ENCODE peak calls at places on chromosome 1, in ten cellular contexts. D is stomach, N is foreskin fibroblast, F is Calu3, T is AG04450, Z is spleen, V is GM12865, P is GM20000, S is GM13977, M is breast epithelium. I is an unnamed sample.

GRCh38 chr1:247331172-247331525 is 518 bp downstream of the ZNF496 start:
- DNase-seq in D (peak), Z (peak), N (peak), F (peak), S (peak), T (peak), M (peak), V (peak), P (peak), I (peak)

GRCh38 chr1:94739521-94740061 is 80.6 kb upstream of the SLC44A3 start:
- DNase-seq in F (no peak), T (peak), V (no peak), M (peak), Z (no peak), N (peak), P (no peak), D (no peak), S (no peak), I (peak)

GRCh38 chr1:154970631-154971340 is at the start of gene SHC1:
- DNase-seq in N (peak), F (peak), S (peak), T (peak), D (peak), P (peak), Z (peak), M (peak), V (peak), I (peak)

GRCh38 chr1:24874611-24875225 is 55.4 kb downstream of the RUNX3 start:
- DNase-seq in P (no peak), S (no peak), N (no peak), D (no peak), Z (no peak), F (peak), M (no peak), V (no peak), T (no peak), I (peak)

GRCh38 chr1:219621047-219621786 is 8.3 kb upstream of the ZC3H11B start:
- DNase-seq in D (no peak), P (no peak), V (no peak), Z (no peak), T (no peak), N (no peak), S (no peak), F (no peak), M (no peak), I (no peak)

GRCh38 chr1:11777653-11778322 is 15.8 kb downstream of the C1orf167 start:
- DNase-seq in Z (no peak), D (no peak), N (no peak), P (no peak), M (no peak), F (no peak), V (no peak), S (no peak), T (no peak), I (no peak)

GRCh38 chr1:226060976-226061792 is 1.3 kb upstream of the H3-3A start:
- DNase-seq in Z (no peak), D (no peak), N (no peak), P (no peak), S (peak), V (no peak), M (no peak), T (no peak), F (no peak), I (no peak)

GRCh38 chr1:221089273-221089672 is 210.0 kb downstream of the HLX start:
- DNase-seq in F (no peak), S (no peak), M (no peak), D (no peak), P (no peak), N (peak), T (no peak), Z (no peak), V (no peak), I (no peak)

GRCh38 chr1:162635418-162635817 is 3.2 kb downstream of the DDR2 start:
- DNase-seq in D (no peak), N (no peak), V (no peak), M (no peak), Z (no peak), S (no peak), F (no peak), T (no peak), P (no peak), I (no peak)

GRCh38 chr1:228500901-228501871 is 14.0 kb downstream of the RNF187 start:
- DNase-seq in F (peak), Z (peak), M (peak), S (peak), N (peak), T (peak), V (peak), D (peak), P (peak), I (peak)

GRCh38 chr1:228275154-228275434 is 67.2 kb downstream of the OBSCN start:
- DNase-seq in Z (no peak), P (no peak), D (no peak), T (no peak), F (no peak), M (no peak), V (no peak), S (no peak), N (no peak), I (no peak)

GRCh38 chr1:58823481-58824010 is 39.7 kb upstream of the JUN start:
- DNase-seq in Z (no peak), M (no peak), N (peak), T (peak), V (no peak), F (peak), S (no peak), D (peak), P (no peak), I (no peak)

GRCh38 chr1:228299901-228300300 is 92.1 kb downstream of the OBSCN start:
- DNase-seq in Z (peak), V (no peak), N (no peak), S (no peak), M (no peak), F (no peak), T (no peak), D (no peak), P (no peak), I (no peak)

GRCh38 chr1:205421728-205422127 is at the start of gene LEMD1:
- DNase-seq in Z (no peak), P (no peak), S (no peak), N (no peak), M (no peak), D (no peak), V (no peak), T (no peak), F (no peak), I (no peak)

GRCh38 chr1:53068314-53069084 is 6.5 kb downstream of the PODN start:
- DNase-seq in F (no peak), P (no peak), N (no peak), Z (no peak), V (no peak), D (peak), T (no peak), M (no peak), S (no peak), I (no peak)

GRCh38 chr1:45550401-45551305 is at the start of gene AKR1A1:
- DNase-seq in S (peak), M (peak), Z (peak), P (peak), T (peak), V (peak), D (peak), N (peak), F (peak), I (peak)

GRCh38 chr1:152141971-152142584 is 16.9 kb downstream of the RPTN start:
- DNase-seq in D (peak), T (no peak), M (no peak), P (peak), N (peak), F (peak), Z (no peak), S (peak), V (peak), I (no peak)

GRCh38 chr1:230752407-230752806 is 5.2 kb downstream of the CAPN9 start:
- DNase-seq in D (peak), S (no peak), M (peak), Z (peak), N (no peak), V (no peak), T (no peak), P (no peak), F (no peak), I (no peak)

GRCh38 chr1:5992814-5993552 is 758 bp upstream of the NPHP4 start:
- DNase-seq in P (no peak), T (no peak), M (no peak), Z (peak), D (no peak), V (peak), S (peak), N (no peak), F (no peak), I (peak)

GRCh38 chr1:173661271-173661670 is 8.4 kb downstream of the ANKRD45 start:
- DNase-seq in S (no peak), D (no peak), F (no peak), M (no peak), N (no peak), Z (no peak), P (no peak), V (no peak), T (no peak), I (no peak)

GRCh38 chr1:30511563-30512252 is 211.7 kb downstream of the MATN1 start:
- DNase-seq in S (no peak), P (no peak), Z (peak), D (peak), V (no peak), T (no peak), F (no peak), N (no peak), M (no peak), I (no peak)

GRCh38 chr1:13730751-13731482 is 30.9 kb downstream of the PRDM2 start:
- DNase-seq in D (peak), P (peak), N (no peak), F (no peak), Z (peak), S (peak), V (peak), M (no peak), T (no peak), I (peak)

GRCh38 chr1:227131193-227131592 is 187.1 kb downstream of the CDC42BPA start:
- DNase-seq in Z (no peak), N (peak), V (peak), M (no peak), P (peak), S (peak), D (no peak), T (peak), F (no peak), I (no peak)

GRCh38 chr1:11929849-11930248 is 3.6 kb upstream of the KIAA2013 start:
- DNase-seq in T (no peak), M (no peak), F (no peak), N (peak), D (peak), S (peak), V (peak), P (peak), Z (no peak), I (peak)

GRCh38 chr1:109712321-109712864 is 342 bp downstream of the GSTM5 start:
- DNase-seq in F (no peak), P (no peak), D (no peak), T (no peak), V (no peak), M (no peak), S (peak), Z (no peak), N (no peak), I (no peak)

GRCh38 chr1:154572433-154573167 is 5.0 kb downstream of the CHRNB2 start:
- DNase-seq in P (no peak), Z (no peak), S (no peak), N (no peak), D (no peak), F (no peak), T (no peak), M (no peak), V (no peak), I (no peak)

I was measured in posterior vena cava.